ENCODE peak calls at places on chromosomes 16 and 17, in nine cellular contexts. C is GM20000; J is HT-29; H is B cell; A is CD4-positive, CD25-positive, alpha-beta regulatory T cell; M is brain pericyte; D is GM19239; P is NT2/D1; B is substantia nigra. S is an unnamed sample.
A peak's percentile ranks its signal among the peaks of the same experiment; 100 is the strongest.

GRCh38 chr17:76063880-76064546 is 8.3 kb downstream of the SRP68 start:
- DNase-seq in C (peak; percentile 49), M (no peak), B (no peak), P (no peak), J (no peak), A (no peak), D (no peak), H (no peak), S (no peak)

GRCh38 chr17:80254396-80255241 is 6.0 kb upstream of the RNF213 start:
- DNase-seq in M (no peak), D (peak; percentile 65), C (peak; percentile 70), P (no peak), H (peak; percentile 51), A (peak; percentile 40), B (no peak), J (peak; percentile 86), S (no peak)

GRCh38 chr17:75753514-75754377 is 11.2 kb downstream of the GALK1 start:
- DNase-seq in H (peak; percentile 95), P (no peak), M (no peak), A (peak; percentile 60), B (peak; percentile 73), J (no peak), C (peak; percentile 96), D (peak; percentile 92), S (peak; percentile 77)

GRCh38 chr17:13351046-13351445 is 250.7 kb downstream of the HS3ST3A1 start:
- DNase-seq in J (no peak), B (no peak), H (no peak), M (no peak), A (no peak), C (no peak), P (no peak), D (no peak), S (no peak)

GRCh38 chr17:78617371-78618061 is 40.3 kb upstream of the DNAH17 start:
- DNase-seq in P (no peak), D (no peak), M (no peak), B (no peak), C (no peak), A (no peak), H (no peak), J (no peak), S (peak; percentile 72)

GRCh38 chr16:9845661-9846361 is 336.4 kb downstream of the GRIN2A start:
- DNase-seq in P (no peak), D (no peak), J (no peak), B (no peak), H (no peak), M (no peak), C (no peak), A (no peak), S (no peak)

GRCh38 chr16:75198135-75198600 is 8.8 kb downstream of the CTRB2 start:
- DNase-seq in H (no peak), D (no peak), P (no peak), A (no peak), C (no peak), M (no peak), J (no peak), B (no peak), S (no peak)

GRCh38 chr17:28258347-28258887 is 60.6 kb upstream of the TMEM97 start:
- DNase-seq in H (no peak), C (no peak), D (no peak), B (no peak), J (no peak), A (no peak), P (no peak), M (no peak), S (no peak)

GRCh38 chr16:71358464-71359031 is at the start of gene CALB2:
- DNase-seq in P (peak; percentile 40), J (peak; percentile 81), A (peak; percentile 33), B (peak; percentile 38), D (peak; percentile 85), M (no peak), H (peak; percentile 88), C (peak; percentile 91), S (peak; percentile 64)

GRCh38 chr17:43171761-43172487 is 910 bp downstream of the NBR1 start:
- DNase-seq in J (peak; percentile 79), M (peak; percentile 43), C (no peak), H (no peak), A (no peak), P (no peak), B (no peak), D (no peak), S (peak; percentile 33)

GRCh38 chr17:79801156-79802038 is 4.5 kb upstream of the CBX8 start:
- DNase-seq in P (no peak), A (no peak), B (no peak), D (no peak), H (no peak), C (no peak), J (no peak), M (no peak), S (peak; percentile 58)

GRCh38 chr17:31499771-31500554 is 108.5 kb downstream of the RAB11FIP4 start:
- DNase-seq in D (no peak), B (peak; percentile 81), J (peak; percentile 39), P (no peak), C (no peak), A (no peak), H (no peak), M (no peak), S (peak; percentile 79)

GRCh38 chr17:81000089-81000630 is 8.5 kb downstream of the CHMP6 start:
- DNase-seq in B (no peak), A (no peak), H (peak; percentile 39), C (peak; percentile 28), J (no peak), P (no peak), D (no peak), M (no peak), S (peak; percentile 40)

GRCh38 chr17:70780031-70780430 is 610.7 kb downstream of the KCNJ2 start:
- DNase-seq in D (no peak), A (no peak), M (no peak), P (no peak), J (no peak), H (no peak), B (no peak), C (no peak), S (no peak)

GRCh38 chr17:57356722-57357391 is 100.5 kb downstream of the MSI2 start:
- DNase-seq in A (no peak), B (peak; percentile 49), J (no peak), D (no peak), H (no peak), C (peak; percentile 55), P (peak; percentile 13), M (no peak), S (no peak)

GRCh38 chr16:9908613-9909012 is 273.6 kb downstream of the GRIN2A start:
- DNase-seq in P (no peak), D (no peak), M (no peak), B (no peak), J (no peak), C (no peak), A (no peak), H (no peak), S (peak; percentile 86)

GRCh38 chr16:30379165-30379783 is 3.1 kb downstream of the SEPTIN1 start:
- DNase-seq in D (no peak), A (no peak), C (no peak), B (no peak), M (no peak), P (no peak), J (no peak), H (no peak), S (no peak)

GRCh38 chr16:77437859-77438258 is 3.0 kb upstream of the ADAMTS18 start:
- DNase-seq in J (peak; percentile 5), H (no peak), P (no peak), M (no peak), B (no peak), A (no peak), C (no peak), D (no peak), S (no peak)

GRCh38 chr17:28390123-28390522 is 15.9 kb downstream of the SLC46A1 start:
- DNase-seq in M (no peak), A (no peak), P (no peak), B (no peak), H (no peak), J (no peak), D (no peak), C (no peak), S (no peak)

GRCh38 chr17:42456223-42457106 is 2.2 kb upstream of the ATP6V0A1 start:
- DNase-seq in M (no peak), B (no peak), H (peak; percentile 46), C (peak; percentile 67), A (no peak), J (peak; percentile 34), D (no peak), P (no peak), S (no peak)

GRCh38 chr17:63132509-63132911 is 166.5 kb downstream of the TANC2 start:
- DNase-seq in D (no peak), A (no peak), H (no peak), C (no peak), M (no peak), J (no peak), P (no peak), B (no peak), S (no peak)